ENCODE peak calls at places on chromosome 2, in eight cellular contexts. V is substantia nigra; K is COR-L47; S is A549; E is putamen; M is B cell; L is activated naive CD4-positive, alpha-beta T cell; R is GF-D8. I is an unnamed sample.

GRCh38 chr2:138086556-138086955 is 122.3 kb downstream of the HNMT start:
- DNase-seq in R (no peak), S (no peak), K (no peak), E (no peak), V (no peak), L (no peak), M (no peak), I (no peak)

GRCh38 chr2:20576598-20577115 is 74.2 kb downstream of the HS1BP3 start:
- DNase-seq in M (peak; percentile 64), E (no peak), S (no peak), K (no peak), V (no peak), L (no peak), R (no peak), I (no peak)

GRCh38 chr2:30074023-30074422 is 72.8 kb upstream of the YPEL5 start:
- DNase-seq in L (no peak), R (no peak), E (no peak), K (no peak), S (no peak), M (no peak), V (no peak), I (no peak)

GRCh38 chr2:73892631-73893329 is at the start of gene ACTG2:
- DNase-seq in L (no peak), M (no peak), S (no peak), R (no peak), V (no peak), E (no peak), K (no peak), I (no peak)

GRCh38 chr2:3728104-3729054 is 25.0 kb downstream of the DCDC2C start:
- DNase-seq in V (no peak), R (peak; percentile 7), L (no peak), S (peak; percentile 56), K (peak; percentile 56), E (peak; percentile 24), M (no peak), I (peak; percentile 24)

GRCh38 chr2:201070966-201071304 is 536 bp downstream of the HYCC2 start:
- DNase-seq in K (no peak), R (no peak), S (peak; percentile 13), M (no peak), V (no peak), L (no peak), E (no peak), I (peak; percentile 3)

GRCh38 chr2:105175231-105175630 is 66.3 kb upstream of the GPR45 start:
- DNase-seq in L (no peak), K (no peak), S (no peak), M (peak; percentile 28), E (no peak), V (no peak), R (no peak), I (no peak)

GRCh38 chr2:222423186-222423585 is 1.2 kb upstream of the SGPP2 start:
- DNase-seq in M (no peak), S (no peak), R (no peak), V (no peak), K (no peak), L (no peak), E (no peak), I (no peak)

GRCh38 chr2:22821458-22821857 is 563.5 kb upstream of the KLHL29 start:
- DNase-seq in E (no peak), L (no peak), M (no peak), S (no peak), R (no peak), K (no peak), V (no peak), I (no peak)

GRCh38 chr2:144659731-144660275 is 139.9 kb upstream of the ZEB2 start:
- DNase-seq in S (peak; percentile 56), L (no peak), V (no peak), R (no peak), E (no peak), M (no peak), K (no peak), I (no peak)

GRCh38 chr2:155748126-155748525 is 584.4 kb downstream of the NR4A2 start:
- DNase-seq in S (no peak), V (no peak), M (no peak), L (no peak), R (no peak), E (no peak), K (no peak), I (no peak)

GRCh38 chr2:239936838-239937581 is 88.1 kb downstream of the NDUFA10 start:
- DNase-seq in E (no peak), S (no peak), R (no peak), V (no peak), L (no peak), M (no peak), K (no peak), I (no peak)

I was measured in globus pallidus.